ENCODE peak calls at places on chromosomes 11 and 22, in eight cellular contexts. C is adrenal gland, D is cardiac fibroblast, W is PC-3, H is Caco-2, G is GM13977, B is H9, P is fibroblast of lung. R is an unnamed sample.
A peak's percentile ranks its signal among the peaks of the same experiment; 100 is the strongest.

GRCh38 chr11:37657645-37658044 is 1059.6 kb upstream of the RAG2 start:
- DNase-seq in W (peak; percentile 57), D (peak; percentile 56), H (no peak), B (no peak), G (no peak), C (no peak), P (peak; percentile 47), R (no peak)

GRCh38 chr22:46911341-46911740 is 148.9 kb downstream of the TBC1D22A start:
- DNase-seq in D (no peak), H (no peak), C (no peak), G (no peak), W (no peak), P (no peak), B (no peak), R (no peak)

GRCh38 chr22:27845603-27846100 is 44.1 kb upstream of the MN1 start:
- DNase-seq in W (no peak), B (no peak), G (no peak), P (no peak), D (no peak), C (no peak), H (no peak), R (no peak)

GRCh38 chr11:69697489-69697843 is 6.4 kb downstream of the FGF19 start:
- DNase-seq in G (no peak), B (no peak), W (no peak), P (no peak), C (no peak), D (no peak), H (no peak), R (no peak)

GRCh38 chr11:122668562-122669090 is 13.1 kb downstream of the UBASH3B start:
- DNase-seq in C (no peak), W (peak; percentile 97), G (no peak), P (peak; percentile 90), D (peak; percentile 34), B (no peak), H (no peak), R (no peak)

GRCh38 chr11:96084610-96085348 is 160.9 kb upstream of the MTMR2 start:
- DNase-seq in W (no peak), H (no peak), D (no peak), G (no peak), B (no peak), C (no peak), P (peak; percentile 39), R (no peak)

GRCh38 chr11:78504708-78505107 is 70.0 kb downstream of the NARS2 start:
- DNase-seq in P (no peak), G (no peak), B (no peak), W (no peak), H (no peak), D (no peak), C (no peak), R (no peak)

GRCh38 chr11:111459506-111460270 is 52.5 kb downstream of the BTG4 start:
- DNase-seq in H (peak; percentile 60), G (no peak), C (no peak), W (no peak), B (no peak), P (no peak), D (no peak), R (peak; percentile 52)

GRCh38 chr11:14361951-14362350 is 3.0 kb upstream of the RRAS2 start:
- DNase-seq in D (no peak), P (no peak), H (no peak), W (peak; percentile 12), G (no peak), C (no peak), B (no peak), R (no peak)

GRCh38 chr22:25410849-25411248 is 153.6 kb upstream of the GRK3 start:
- DNase-seq in D (no peak), G (peak; percentile 28), P (no peak), H (no peak), B (no peak), C (no peak), W (no peak), R (no peak)

GRCh38 chr11:61752117-61752924 is at the start of gene MYRF:
- DNase-seq in W (peak; percentile 54), G (peak; percentile 87), D (peak; percentile 42), H (peak; percentile 83), C (peak; percentile 48), B (peak; percentile 66), P (peak; percentile 24), R (no peak)

GRCh38 chr11:23540101-23540561 is 679.9 kb upstream of the CCDC179 start:
- DNase-seq in B (peak; percentile 69), D (peak; percentile 49), P (peak; percentile 77), C (peak; percentile 23), G (peak; percentile 28), H (peak; percentile 67), W (peak; percentile 79), R (no peak)

GRCh38 chr22:42991010-42991651 is 23.8 kb downstream of the PACSIN2 start:
- DNase-seq in G (no peak), P (peak; percentile 93), C (peak; percentile 80), D (peak; percentile 52), H (no peak), B (no peak), W (peak; percentile 50), R (no peak)

GRCh38 chr11:118572075-118572913 is at the start of gene ARCN1:
- DNase-seq in P (peak; percentile 75), G (peak; percentile 85), H (peak; percentile 89), W (peak; percentile 51), B (peak; percentile 91), D (peak; percentile 84), C (peak; percentile 71), R (no peak)
- TF ChIP-seq CTCF in P (no peak), G (no peak), H (no peak), W (no peak), B (no peak), D (no peak), C (no peak), R (no peak)

GRCh38 chr11:862028-862703 is 19.5 kb downstream of the TSPAN4 start:
- DNase-seq in P (no peak), H (no peak), B (no peak), C (peak; percentile 50), W (no peak), G (no peak), D (no peak), R (no peak)
- TF ChIP-seq CTCF in P (no peak), H (no peak), B (no peak), C (no peak), W (no peak), G (no peak), D (no peak), R (no peak)

DNA sequence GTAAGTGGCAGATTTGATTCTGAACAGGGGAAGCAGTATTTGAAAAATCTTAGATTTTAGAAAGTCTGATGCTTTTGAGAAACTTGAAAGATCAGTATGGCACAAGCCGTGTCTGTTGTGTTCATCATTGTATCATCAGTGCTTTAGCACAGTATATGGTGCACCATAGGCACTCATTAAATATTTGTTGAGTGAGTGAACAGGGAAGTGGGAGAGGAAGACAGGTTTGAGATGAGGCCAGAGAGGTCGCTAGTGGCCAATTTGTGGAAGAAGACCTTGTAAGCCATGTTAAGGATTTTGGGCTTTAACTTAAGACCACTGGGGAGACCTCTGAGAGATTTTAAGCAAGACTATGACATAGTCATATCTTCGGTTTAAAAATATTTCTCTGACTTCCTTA is 12.9 kb downstream of the CHEK1 start:
- DNase-seq in C (no peak), B (no peak), G (no peak), H (no peak), W (peak; percentile 23), P (no peak), D (no peak), R (no peak)
- TF ChIP-seq CTCF in C (no peak), B (peak; percentile 18), G (peak; percentile 2), H (no peak), W (no peak), P (no peak), D (no peak), R (no peak)

GRCh38 chr22:26604368-26604767 is 13.5 kb downstream of the CRYBB1 start:
- DNase-seq in B (no peak), G (no peak), C (no peak), W (no peak), P (no peak), D (no peak), H (no peak), R (no peak)
- TF ChIP-seq CTCF in B (peak; percentile 34), G (no peak), C (no peak), W (no peak), P (no peak), D (no peak), H (no peak), R (no peak)

GRCh38 chr11:114159802-114160588 is 100.5 kb downstream of the ZBTB16 start:
- DNase-seq in D (peak; percentile 100), G (peak; percentile 44), B (peak; percentile 48), W (peak; percentile 99), P (peak; percentile 92), C (peak; percentile 100), H (peak; percentile 22), R (no peak)
- TF ChIP-seq CTCF in D (no peak), G (no peak), B (no peak), W (no peak), P (no peak), C (no peak), H (no peak), R (no peak)

GRCh38 chr11:73265853-73266643 is 6.1 kb upstream of the P2RY6 start:
- DNase-seq in H (no peak), D (no peak), B (peak; percentile 19), W (no peak), G (no peak), P (no peak), C (no peak), R (peak; percentile 82)

GRCh38 chr11:73266644-73267015 is 5.5 kb upstream of the P2RY6 start:
- DNase-seq in P (no peak), C (no peak), H (no peak), G (no peak), W (no peak), B (peak; percentile 14), D (no peak), R (peak; percentile 46)

GRCh38 chr11:73267122-73267846 is 4.9 kb upstream of the P2RY6 start:
- DNase-seq in W (no peak), D (no peak), G (no peak), P (no peak), C (no peak), H (no peak), B (peak; percentile 8), R (peak; percentile 74)

GRCh38 chr11:73263640-73264039 is 8.5 kb upstream of the P2RY6 start:
- DNase-seq in D (no peak), W (no peak), C (no peak), H (no peak), G (no peak), B (peak; percentile 8), P (no peak), R (no peak)

GRCh38 chr11:73265278-73265810 is 6.8 kb upstream of the P2RY6 start:
- DNase-seq in H (no peak), B (peak; percentile 5), W (no peak), D (no peak), C (no peak), P (peak; percentile 25), G (no peak), R (no peak)
- TF ChIP-seq CTCF in H (no peak), B (no peak), W (no peak), D (no peak), C (no peak), P (no peak), G (no peak), R (no peak)